ENCODE peak calls at places on chromosomes 2 and 18, in ten cellular contexts. N is stomach, U is esophagus squamous epithelium, A is right lobe of liver, X is heart left ventricle, J is body of pancreas, K is gastrocnemius medialis, D is uterus, E is H1, L is HepG2. G is an unnamed sample.

GRCh38 chr2:75528221-75528977 is 32.3 kb downstream of the EVA1A start:
- DNase-seq in N (no peak), U (no peak), A (no peak), X (no peak), J (no peak), K (no peak), D (no peak), E (no peak), L (no peak), G (no peak)

GRCh38 chr18:62384610-62385097 is 59.5 kb downstream of the TNFRSF11A start:
- DNase-seq in N (no peak), U (no peak), A (no peak), X (no peak), J (peak), K (no peak), D (no peak), E (peak), L (no peak), G (no peak)

GRCh38 chr2:38515155-38516074 is 87.3 kb downstream of the HNRNPLL start:
- DNase-seq in N (peak), U (no peak), A (no peak), X (peak), J (peak), K (peak), D (peak), E (no peak), L (no peak), G (peak)

GRCh38 chr18:5787936-5788335 is 107.4 kb downstream of the TMEM200C start:
- DNase-seq in N (no peak), U (no peak), A (no peak), X (no peak), J (no peak), K (no peak), D (no peak), E (no peak), L (peak), G (no peak)

GRCh38 chr2:173545364-173545734 is 190.7 kb downstream of the CDCA7 start:
- DNase-seq in N (no peak), U (no peak), A (no peak), X (peak), J (peak), K (no peak), D (no peak), E (no peak), L (no peak), G (no peak)

GRCh38 chr18:70245941-70246537 is 40.6 kb upstream of the RTTN start:
- DNase-seq in N (no peak), U (no peak), A (no peak), X (no peak), J (no peak), K (no peak), D (no peak), E (no peak), L (no peak), G (no peak)

GRCh38 chr2:69911985-69912563 is 2.8 kb upstream of the MXD1 start:
- DNase-seq in N (no peak), U (no peak), A (no peak), X (no peak), J (peak), K (no peak), D (no peak), E (no peak), L (peak), G (no peak)

GRCh38 chr2:53021828-53022227 is 745.8 kb upstream of the CHAC2 start:
- DNase-seq in N (no peak), U (no peak), A (no peak), X (no peak), J (no peak), K (no peak), D (no peak), E (no peak), L (no peak), G (no peak)

GRCh38 chr2:28359222-28360065 is 33.2 kb upstream of the FOSL2 start:
- DNase-seq in N (peak), U (no peak), A (no peak), X (no peak), J (peak), K (no peak), D (no peak), E (no peak), L (peak), G (no peak)

GRCh38 chr2:156653670-156654069 is 217.5 kb downstream of the GPD2 start:
- DNase-seq in N (no peak), U (no peak), A (no peak), X (no peak), J (no peak), K (no peak), D (no peak), E (no peak), L (no peak), G (no peak)

GRCh38 chr2:119157850-119158511 is 570 bp downstream of the C1QL2 start:
- DNase-seq in N (no peak), U (no peak), A (no peak), X (no peak), J (no peak), K (no peak), D (no peak), E (peak), L (no peak), G (no peak)

GRCh38 chr2:226164512-226164911 is 635.1 kb downstream of the IRS1 start:
- DNase-seq in N (no peak), U (no peak), A (no peak), X (no peak), J (no peak), K (no peak), D (no peak), E (no peak), L (no peak), G (no peak)

GRCh38 chr2:88452980-88453582 is 588 bp upstream of the FOXI3 start:
- DNase-seq in N (no peak), U (no peak), A (no peak), X (no peak), J (no peak), K (no peak), D (no peak), E (peak), L (no peak), G (no peak)

GRCh38 chr18:7438631-7439030 is 128.5 kb upstream of the PTPRM start:
- DNase-seq in N (no peak), U (no peak), A (no peak), X (no peak), J (no peak), K (no peak), D (no peak), E (no peak), L (no peak), G (no peak)

GRCh38 chr2:619964-620363 is 57.2 kb downstream of the TMEM18 start:
- DNase-seq in N (no peak), U (no peak), A (no peak), X (no peak), J (no peak), K (no peak), D (no peak), E (peak), L (no peak), G (no peak)

GRCh38 chr2:63544017-63544627 is 44.2 kb downstream of the WDPCP start:
- DNase-seq in N (no peak), U (no peak), A (no peak), X (no peak), J (no peak), K (no peak), D (no peak), E (no peak), L (no peak), G (no peak)

GRCh38 chr2:317501-318424 is 29.9 kb upstream of the ALKAL2 start:
- DNase-seq in N (no peak), U (no peak), A (no peak), X (no peak), J (peak), K (no peak), D (no peak), E (no peak), L (no peak), G (no peak)

GRCh38 chr2:241315879-241316700 is at the start of gene SEPTIN2:
- DNase-seq in N (no peak), U (peak), A (no peak), X (peak), J (no peak), K (peak), D (no peak), E (peak), L (peak), G (peak)

GRCh38 chr2:203650860-203651613 is 55.4 kb upstream of the CD28 start:
- DNase-seq in N (peak), U (no peak), A (peak), X (no peak), J (peak), K (peak), D (no peak), E (no peak), L (peak), G (peak)

GRCh38 chr2:62321890-62322289 is 126.0 kb downstream of the B3GNT2 start:
- DNase-seq in N (no peak), U (no peak), A (no peak), X (no peak), J (no peak), K (no peak), D (no peak), E (no peak), L (no peak), G (no peak)

DNA sequence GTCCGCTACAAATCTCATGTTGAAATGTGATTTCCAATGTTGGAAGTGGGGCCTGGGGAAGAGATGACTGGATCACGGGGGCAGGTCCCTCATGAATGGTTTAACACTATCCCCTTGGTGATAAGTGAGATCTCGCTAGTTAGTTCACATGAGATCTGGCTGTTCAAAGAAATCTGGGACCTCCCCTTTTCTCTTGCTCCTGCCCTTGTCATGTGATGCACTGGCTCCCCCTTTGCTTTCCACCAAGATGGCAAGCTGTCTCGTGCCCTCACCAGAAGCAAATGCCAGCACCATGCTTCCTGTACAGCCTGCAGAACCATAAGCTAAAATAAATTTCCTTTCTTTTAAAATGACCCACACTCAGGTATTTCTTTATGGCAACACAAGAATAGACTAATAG is 57.3 kb upstream of the C2orf15 start:
- DNase-seq in N (no peak), U (no peak), A (no peak), X (no peak), J (no peak), K (no peak), D (no peak), E (no peak), L (no peak), G (no peak)
- H3K4me3 ChIP-seq in N (no peak), U (no peak), A (no peak), X (no peak), J (no peak), K (no peak), D (no peak), E (no peak), L (no peak), G (no peak)

GRCh38 chr18:79625924-79626561 is 53.6 kb upstream of the CTDP1 start:
- DNase-seq in N (no peak), U (no peak), A (peak), X (peak), J (no peak), K (no peak), D (no peak), E (no peak), L (no peak), G (no peak)

GRCh38 chr18:79626905-79627749 is 52.5 kb upstream of the CTDP1 start:
- DNase-seq in N (no peak), U (no peak), A (peak), X (peak), J (no peak), K (no peak), D (no peak), E (no peak), L (no peak), G (no peak)

GRCh38 chr18:79627750-79628294 is 51.8 kb upstream of the CTDP1 start:
- DNase-seq in N (no peak), U (no peak), A (no peak), X (no peak), J (no peak), K (peak), D (no peak), E (no peak), L (no peak), G (no peak)

GRCh38 chr18:79624356-79624961 is 55.1 kb upstream of the CTDP1 start:
- DNase-seq in N (no peak), U (no peak), A (peak), X (peak), J (no peak), K (no peak), D (no peak), E (no peak), L (no peak), G (no peak)

GRCh38 chr18:79625195-79625923 is 54.2 kb upstream of the CTDP1 start:
- DNase-seq in N (no peak), U (no peak), A (peak), X (peak), J (peak), K (no peak), D (no peak), E (no peak), L (no peak), G (no peak)
- TF ChIP-seq POLR2A in N (no peak), U (no peak), A (no peak), X (no peak), J (no peak), K (no peak), D (no peak), E (no peak), L (no peak), G (no peak)

GRCh38 chr2:85137131-85137530 is 3.9 kb downstream of the TCF7L1 start:
- DNase-seq in N (no peak), U (no peak), A (no peak), X (no peak), J (no peak), K (no peak), D (no peak), E (no peak), L (no peak), G (no peak)
- H3K27ac ChIP-seq in N (no peak), U (peak), A (no peak), X (no peak), J (no peak), K (no peak), D (peak), E (no peak), L (no peak), G (no peak)

GRCh38 chr2:96308248-96308647 is 2.9 kb upstream of the SNRNP200 start:
- DNase-seq in N (no peak), U (no peak), A (no peak), X (no peak), J (no peak), K (no peak), D (no peak), E (no peak), L (no peak), G (no peak)

GRCh38 chr2:96305979-96306308 is 598 bp upstream of the SNRNP200 start:
- DNase-seq in N (no peak), U (no peak), A (no peak), X (no peak), J (no peak), K (no peak), D (no peak), E (no peak), L (no peak), G (no peak)

GRCh38 chr2:96304606-96305005 is 740 bp downstream of the SNRNP200 start:
- DNase-seq in N (no peak), U (no peak), A (no peak), X (no peak), J (no peak), K (no peak), D (no peak), E (no peak), L (peak), G (no peak)

GRCh38 chr2:96305091-96305978 is at the start of gene SNRNP200:
- DNase-seq in N (peak), U (peak), A (peak), X (peak), J (peak), K (peak), D (peak), E (peak), L (peak), G (peak)

DNA sequence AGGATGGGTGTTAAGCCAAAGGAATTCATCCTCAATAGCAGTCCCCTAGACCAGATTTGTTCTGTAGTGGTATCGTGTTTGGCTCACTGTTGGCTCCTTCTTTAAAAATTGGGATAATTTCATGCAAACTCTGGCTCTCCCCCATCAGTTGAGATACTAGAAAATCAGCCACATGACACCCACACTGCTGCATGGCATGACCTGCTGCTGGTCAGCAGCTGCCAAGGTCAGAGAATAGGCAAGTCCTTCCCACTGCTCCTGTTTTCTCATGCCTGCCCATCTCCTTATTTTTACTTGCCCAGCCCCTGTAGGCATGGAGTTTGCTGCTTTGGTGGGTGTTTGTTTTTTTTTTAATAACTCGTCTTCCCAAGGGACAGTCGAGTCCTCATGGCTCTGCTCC is 1.0 kb upstream of the SNRNP200 start:
- DNase-seq in N (no peak), U (no peak), A (no peak), X (no peak), J (no peak), K (no peak), D (no peak), E (no peak), L (peak), G (no peak)
- H3K4me3 ChIP-seq in N (peak), U (no peak), A (peak), X (peak), J (no peak), K (no peak), D (no peak), E (no peak), L (peak), G (no peak)

DNA sequence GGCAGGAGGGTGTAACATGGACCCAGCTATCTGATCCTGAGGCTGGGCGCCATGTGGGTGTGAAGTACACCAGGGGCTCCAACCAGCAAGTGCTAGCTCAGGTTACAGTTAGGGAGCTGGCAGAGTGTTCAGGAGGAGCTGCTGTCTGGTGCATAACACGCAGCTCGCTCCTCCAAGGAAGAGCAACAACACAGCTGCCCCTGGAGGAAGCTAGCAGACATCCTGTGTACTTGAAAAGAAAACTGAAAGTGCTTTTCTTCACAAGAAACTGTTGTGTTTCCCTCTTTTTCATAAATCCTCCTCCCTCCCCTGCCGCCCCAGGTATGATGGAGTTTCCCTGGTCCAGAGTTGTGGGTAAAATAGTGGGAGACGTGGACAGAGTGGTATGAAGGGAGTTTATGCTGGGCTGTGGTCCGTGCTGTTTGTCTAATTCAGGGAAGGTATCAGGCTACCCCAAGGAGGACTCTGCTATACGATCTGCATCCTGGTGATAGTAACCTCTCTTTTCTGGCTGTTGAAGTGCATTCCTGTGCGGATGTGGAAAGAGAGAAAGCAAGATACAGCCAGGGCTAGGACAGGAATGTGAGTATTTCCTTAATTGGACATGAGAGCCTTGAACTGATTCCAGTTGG is 6.1 kb upstream of the LBH start:
- DNase-seq in N (no peak), U (no peak), A (no peak), X (peak), J (no peak), K (peak), D (peak), E (no peak), L (no peak), G (no peak)
- TF ChIP-seq POLR2A in N (no peak), U (no peak), A (no peak), X (no peak), J (no peak), K (no peak), D (peak), E (no peak), L (no peak), G (no peak)

GRCh38 chr2:25091265-25091664 is 49.4 kb downstream of the EFR3B start:
- DNase-seq in N (no peak), U (no peak), A (no peak), X (no peak), J (no peak), K (no peak), D (no peak), E (no peak), L (no peak), G (no peak)

GRCh38 chr2:25086070-25086560 is 44.2 kb downstream of the EFR3B start:
- DNase-seq in N (no peak), U (no peak), A (no peak), X (no peak), J (no peak), K (no peak), D (no peak), E (no peak), L (no peak), G (no peak)

GRCh38 chr2:25089605-25090424 is 47.9 kb downstream of the EFR3B start:
- DNase-seq in N (no peak), U (no peak), A (no peak), X (no peak), J (no peak), K (no peak), D (no peak), E (peak), L (no peak), G (no peak)

GRCh38 chr2:25088817-25089485 is 47.1 kb downstream of the EFR3B start:
- DNase-seq in N (no peak), U (no peak), A (no peak), X (peak), J (no peak), K (no peak), D (no peak), E (no peak), L (no peak), G (no peak)

DNA sequence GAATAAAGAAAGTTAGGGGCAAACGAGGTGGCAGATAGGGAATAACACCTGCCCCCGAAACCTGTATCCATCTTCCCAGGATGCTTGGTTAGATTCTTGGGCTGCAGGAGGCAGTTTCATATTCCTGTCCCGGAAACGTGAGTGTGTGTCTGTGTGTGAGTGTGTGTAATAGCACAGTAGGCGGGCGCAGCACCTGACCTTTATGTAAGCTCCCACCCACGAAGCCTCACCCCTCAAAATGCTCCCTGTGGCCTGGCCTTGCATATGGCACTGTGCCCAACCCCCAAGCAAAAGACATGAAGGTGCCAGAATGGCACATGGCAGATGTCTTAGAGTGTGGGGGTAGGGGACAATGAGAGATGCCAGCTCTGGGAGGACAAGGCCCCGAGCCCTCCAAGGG is 48.9 kb downstream of the EFR3B start:
- DNase-seq in N (no peak), U (no peak), A (no peak), X (no peak), J (no peak), K (no peak), D (no peak), E (no peak), L (no peak), G (no peak)
- H3K27ac ChIP-seq in N (no peak), U (no peak), A (no peak), X (no peak), J (no peak), K (no peak), D (no peak), E (no peak), L (no peak), G (no peak)

DNA sequence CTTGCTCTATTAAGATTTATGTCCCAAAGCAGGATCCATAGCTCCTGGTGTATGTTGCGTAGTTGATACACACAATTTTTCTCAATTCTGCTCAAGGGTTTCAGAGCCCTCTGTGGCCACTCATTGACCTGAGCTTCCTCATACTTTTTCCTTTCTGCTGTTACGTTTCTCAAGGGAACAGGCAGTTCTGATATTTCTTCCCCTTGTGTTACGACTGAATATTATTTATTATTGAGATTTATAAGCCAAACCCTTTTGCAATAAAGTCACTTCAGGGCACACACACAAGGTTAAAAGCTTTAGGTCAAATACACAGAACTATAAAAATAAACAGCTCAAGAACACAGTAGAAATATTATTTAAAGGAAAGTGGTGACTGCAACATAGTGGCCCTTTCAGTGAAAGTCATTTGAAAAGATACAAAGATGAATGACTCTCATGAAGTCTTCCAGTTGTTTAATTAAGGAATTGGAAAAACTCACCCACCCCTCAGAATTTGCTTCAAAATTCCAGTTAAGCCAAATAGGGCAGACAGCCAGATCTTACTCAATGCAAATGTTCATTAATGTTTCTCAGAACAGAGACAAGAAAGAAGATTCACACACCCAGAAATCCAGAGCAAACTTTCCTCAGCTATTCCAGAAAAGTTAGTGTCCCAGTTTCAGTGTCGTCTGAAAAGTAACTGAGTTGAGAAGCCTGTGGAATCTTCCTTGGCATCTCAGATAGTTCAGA is 179.7 kb downstream of the TRIB2 start:
- DNase-seq in N (no peak), U (no peak), A (no peak), X (no peak), J (no peak), K (no peak), D (no peak), E (no peak), L (no peak), G (no peak)
- H3K4me3 ChIP-seq in N (no peak), U (no peak), A (no peak), X (no peak), J (no peak), K (no peak), D (no peak), E (no peak), L (no peak), G (no peak)